ENCODE peak calls at places on chromosomes 6 and 20, in ten cellular contexts. X, D, E, N, J, W, V, H, R and Z are unnamed samples.

GRCh38 chr20:39047417-39047985 is 85.4 kb downstream of the DHX35 start:
- DNase-seq in J (no peak), X (no peak), D (no peak), V (no peak), R (no peak), N (no peak), E (no peak), H (no peak), W (no peak), Z (no peak)

GRCh38 chr6:20534295-20534897 is at the start of gene CDKAL1:
- DNase-seq in E (peak; percentile 82), X (peak; percentile 89), W (peak; percentile 93), N (peak; percentile 91), V (peak; percentile 87), H (peak; percentile 92), J (peak; percentile 89), R (peak; percentile 81), D (peak; percentile 75), Z (peak; percentile 90)

GRCh38 chr6:158559895-158560786 is at the start of gene TMEM181:
- DNase-seq in J (peak; percentile 82), E (peak; percentile 88), D (peak; percentile 92), N (peak; percentile 67), V (peak; percentile 89), H (peak; percentile 64), R (peak; percentile 86), W (peak; percentile 75), X (peak; percentile 87), Z (peak; percentile 81)

GRCh38 chr20:24762791-24763350 is 186.2 kb upstream of the CST7 start:
- DNase-seq in E (peak; percentile 60), N (no peak), W (no peak), D (no peak), R (no peak), V (no peak), X (no peak), H (no peak), J (no peak), Z (no peak)

GRCh38 chr6:28940294-28940858 is 16.6 kb upstream of the TRIM27 start:
- DNase-seq in H (no peak), R (no peak), N (peak; percentile 48), E (no peak), D (no peak), W (peak; percentile 49), J (peak; percentile 65), V (no peak), X (no peak), Z (peak; percentile 66)

GRCh38 chr20:38997622-38998021 is 35.5 kb downstream of the DHX35 start:
- DNase-seq in X (no peak), H (no peak), D (peak; percentile 84), W (no peak), V (no peak), R (no peak), E (no peak), J (no peak), N (no peak), Z (no peak)

GRCh38 chr6:73739097-73739496 is 43.1 kb downstream of the CD109 start:
- DNase-seq in N (no peak), H (peak; percentile 49), X (no peak), D (peak; percentile 46), J (peak; percentile 68), E (no peak), R (no peak), V (no peak), W (peak; percentile 76), Z (no peak)

GRCh38 chr6:20236899-20237600 is 24.8 kb upstream of the MBOAT1 start:
- DNase-seq in H (no peak), D (no peak), E (no peak), N (no peak), W (no peak), V (no peak), J (no peak), R (no peak), X (no peak), Z (no peak)

GRCh38 chr6:163626073-163626867 is 211.8 kb downstream of the QKI start:
- DNase-seq in X (no peak), R (no peak), D (no peak), V (no peak), H (no peak), N (no peak), J (no peak), E (no peak), W (no peak), Z (no peak)

GRCh38 chr6:166420351-166420750 is 37.6 kb upstream of the MPC1 start:
- DNase-seq in V (no peak), J (peak; percentile 28), E (no peak), R (no peak), N (no peak), H (no peak), W (peak; percentile 44), D (no peak), X (no peak), Z (no peak)

GRCh38 chr6:32244946-32245398 is 21.1 kb upstream of the NOTCH4 start:
- DNase-seq in J (peak; percentile 74), H (peak; percentile 57), N (peak; percentile 78), W (peak; percentile 81), D (peak; percentile 83), V (peak; percentile 86), R (peak; percentile 65), E (peak; percentile 82), X (peak; percentile 78), Z (peak; percentile 78)

GRCh38 chr6:132496519-132497180 is 16.3 kb downstream of the STX7 start:
- DNase-seq in E (no peak), H (no peak), W (no peak), R (no peak), N (no peak), J (no peak), X (no peak), V (no peak), D (no peak), Z (no peak)

GRCh38 chr20:57482148-57482547 is 42.8 kb downstream of the CTCFL start:
- DNase-seq in V (no peak), R (no peak), N (no peak), J (no peak), E (no peak), W (no peak), D (no peak), X (no peak), H (no peak), Z (no peak)

GRCh38 chr6:14596410-14596809 is 478.8 kb downstream of the CD83 start:
- DNase-seq in E (no peak), D (no peak), X (no peak), N (peak; percentile 29), W (peak; percentile 97), H (peak; percentile 1), J (peak; percentile 84), V (no peak), R (no peak), Z (no peak)

GRCh38 chr6:34301408-34301807 is 52.6 kb upstream of the SMIM29 start:
- DNase-seq in H (peak; percentile 9), V (peak; percentile 39), X (no peak), D (no peak), E (no peak), R (no peak), N (peak; percentile 49), W (peak; percentile 96), J (peak; percentile 30), Z (no peak)

GRCh38 chr6:118307581-118307980 is 240.5 kb upstream of the PLN start:
- DNase-seq in E (no peak), J (no peak), N (peak; percentile 72), R (no peak), H (no peak), D (no peak), W (no peak), V (peak; percentile 60), X (no peak), Z (no peak)

DNA sequence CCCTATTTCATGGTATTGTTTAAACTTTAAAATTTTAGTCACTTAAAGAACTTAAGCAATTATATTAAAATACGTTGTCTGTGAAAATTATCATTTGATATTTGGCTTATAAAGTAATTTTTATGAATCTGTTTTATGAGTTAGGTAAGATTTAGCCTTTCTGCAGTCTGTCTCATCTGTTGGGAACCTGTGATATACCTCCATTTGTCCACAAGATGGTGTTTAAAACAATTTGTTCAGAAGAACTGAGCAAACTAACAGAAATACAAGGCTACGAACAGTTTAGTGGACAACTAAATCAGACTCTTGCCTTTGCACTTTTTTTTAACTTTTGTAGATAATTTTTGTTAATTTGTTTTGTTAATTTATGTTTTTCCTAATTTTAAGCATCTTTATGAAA is 92.4 kb downstream of the COL9A1 start:
- DNase-seq in N (no peak), W (peak; percentile 2), J (peak; percentile 12), D (peak; percentile 14), H (no peak), X (no peak), R (no peak), V (no peak), E (no peak), Z (no peak)
- TF ChIP-seq CTCF in N (no peak), W (peak; percentile 25), J (peak; percentile 23), D (peak; percentile 22), H (peak; percentile 39), X (peak; percentile 16), R (no peak), V (peak; percentile 12), E (peak; percentile 71), Z (no peak)

GRCh38 chr6:111957623-111958315 is 84.5 kb upstream of the FYN start:
- DNase-seq in W (no peak), E (no peak), D (no peak), H (no peak), X (no peak), J (no peak), N (no peak), V (no peak), R (no peak), Z (no peak)
- TF ChIP-seq CTCF in W (no peak), E (no peak), D (no peak), H (no peak), X (no peak), J (no peak), N (no peak), V (no peak), R (no peak), Z (no peak)

GRCh38 chr6:110738899-110739365 is 76.3 kb downstream of the CDK19 start:
- DNase-seq in V (no peak), W (no peak), H (no peak), X (peak; percentile 57), J (no peak), E (no peak), R (no peak), D (no peak), N (peak; percentile 47), Z (no peak)
- TF ChIP-seq CTCF in V (no peak), W (no peak), H (no peak), X (no peak), J (no peak), E (no peak), R (no peak), D (no peak), N (no peak), Z (no peak)

GRCh38 chr6:152775441-152775840 is 24.8 kb downstream of the VIP start:
- DNase-seq in R (no peak), W (no peak), D (no peak), N (no peak), X (no peak), J (no peak), E (no peak), V (no peak), H (no peak), Z (no peak)

GRCh38 chr6:152771061-152771687 is 20.6 kb downstream of the VIP start:
- DNase-seq in E (no peak), H (no peak), D (no peak), X (no peak), W (no peak), V (no peak), J (no peak), R (no peak), N (no peak), Z (no peak)

DNA sequence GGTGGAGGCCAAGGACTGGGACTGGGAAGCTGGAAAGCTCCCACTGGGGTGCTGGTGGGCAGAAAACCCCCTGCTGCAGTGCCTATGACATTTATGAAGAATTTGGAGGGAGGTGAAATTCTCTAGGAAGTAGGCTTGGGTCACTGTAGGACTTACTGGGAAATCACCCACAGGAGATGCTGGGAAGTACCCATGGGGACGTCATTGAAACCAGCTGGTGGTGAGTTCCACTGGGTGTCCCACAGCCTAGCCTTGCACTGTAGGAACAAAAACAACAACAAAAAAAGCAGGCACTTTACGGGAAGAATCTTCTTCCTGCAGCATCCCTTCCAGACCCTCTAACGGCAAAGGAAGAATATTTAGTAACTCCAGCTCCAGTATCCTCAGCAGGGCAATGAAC is 26.2 kb downstream of the VIP start:
- DNase-seq in J (no peak), X (no peak), E (no peak), H (no peak), R (no peak), V (no peak), D (no peak), W (no peak), N (no peak), Z (no peak)
- TF ChIP-seq CTCF in J (no peak), X (no peak), E (no peak), H (no peak), R (no peak), V (no peak), D (no peak), W (no peak), N (no peak), Z (no peak)